ENCODE peak calls at places on chromosomes 1 and 21, in six cellular contexts. M is stomach, O is A549, G is ovary, H is suprapubic skin, T is esophagus muscularis mucosa. Y is an unnamed sample. For H3K4me1, the result is how much of the 10 kb centered on the place peaks cover.

GRCh38 chr1:225642177-225642576 is 10.7 kb downstream of the ENAH start:
- DNase-seq in T (no peak), G (no peak), M (no peak), O (peak), H (no peak), Y (no peak)

GRCh38 chr1:184326278-184326677 is 60.6 kb upstream of the C1orf21 start:
- DNase-seq in O (no peak), M (no peak), G (no peak), H (no peak), T (no peak), Y (peak)

GRCh38 chr1:45479039-45479748 is 11.8 kb downstream of the TESK2 start:
- DNase-seq in T (no peak), G (no peak), H (no peak), M (no peak), O (no peak), Y (no peak)

GRCh38 chr1:70248729-70249128 is 27.5 kb downstream of the SRSF11 start:
- DNase-seq in O (no peak), H (no peak), T (no peak), G (no peak), M (no peak), Y (no peak)

GRCh38 chr1:17055801-17056200 is 2.0 kb upstream of the SDHB start:
- DNase-seq in M (no peak), O (no peak), T (no peak), H (no peak), G (no peak), Y (no peak)

GRCh38 chr1:161502181-161502580 is 3.1 kb upstream of the FCGR2A start:
- DNase-seq in G (no peak), O (no peak), M (no peak), H (no peak), T (no peak), Y (no peak)

GRCh38 chr1:198575292-198575691 is 34.8 kb upstream of the ATP6V1G3 start:
- DNase-seq in M (no peak), G (no peak), H (no peak), T (no peak), O (no peak), Y (no peak)

GRCh38 chr1:228216371-228217320 is 8.8 kb downstream of the OBSCN start:
- DNase-seq in O (no peak), H (no peak), G (no peak), T (no peak), M (no peak), Y (peak)

GRCh38 chr21:42523211-42523610 is 9.6 kb downstream of the SLC37A1 start:
- DNase-seq in H (no peak), M (no peak), O (no peak), G (no peak), T (no peak), Y (no peak)

GRCh38 chr1:4346141-4346540 is 308.3 kb upstream of the AJAP1 start:
- DNase-seq in T (no peak), M (no peak), O (no peak), G (no peak), H (no peak), Y (no peak)

GRCh38 chr21:44730951-44731579 is 19.7 kb upstream of the TSPEAR start:
- DNase-seq in H (no peak), G (no peak), M (no peak), O (no peak), T (no peak), Y (no peak)

GRCh38 chr1:180815188-180815587 is 97.5 kb upstream of the KIAA1614 start:
- DNase-seq in G (no peak), M (no peak), H (no peak), O (no peak), T (no peak), Y (no peak)

GRCh38 chr1:18941221-18942141 is 15.0 kb downstream of the IFFO2 start:
- DNase-seq in H (no peak), T (no peak), M (no peak), G (no peak), O (peak), Y (no peak)

GRCh38 chr21:36542312-36543101 is 62.6 kb upstream of the CLDN14 start:
- DNase-seq in O (no peak), M (peak), H (no peak), G (no peak), T (no peak), Y (no peak)

GRCh38 chr1:110292327-110292741 is 46.8 kb upstream of the RBM15 start:
- DNase-seq in T (no peak), O (peak), H (no peak), G (no peak), M (no peak), Y (no peak)
- TF ChIP-seq EP300 in T (no peak), O (no peak), H (no peak), G (no peak), M (no peak), Y (no peak)

DNA sequence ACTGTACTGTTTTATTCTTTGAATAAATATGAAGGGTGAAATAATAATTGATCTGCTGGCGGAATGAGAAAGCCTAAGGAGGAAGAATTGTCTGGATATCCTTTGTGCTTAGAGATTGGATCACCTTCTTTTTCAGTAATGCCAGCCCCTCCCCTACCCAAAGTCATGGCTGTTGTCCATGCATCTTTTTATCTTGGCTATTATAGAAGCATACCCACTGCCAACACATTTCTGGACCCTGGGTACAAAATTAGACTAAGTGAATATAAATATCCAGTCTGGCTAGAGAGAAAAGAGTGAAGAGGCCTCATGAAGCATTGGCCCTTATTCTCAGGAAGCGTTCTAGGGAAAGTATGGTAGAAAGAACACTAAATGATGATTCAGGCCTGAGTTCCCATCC is 28.1 kb downstream of the AK4 start:
- DNase-seq in O (no peak), G (no peak), H (no peak), M (no peak), T (no peak), Y (no peak)
- H3K4me1 ChIP-seq in O (under half), G (under half), H (half or more), M (half or more), T (under half), Y (under half)

GRCh38 chr1:40535732-40536131 is 4.3 kb downstream of the ZNF684 start:
- DNase-seq in G (no peak), O (no peak), M (no peak), T (no peak), H (no peak), Y (no peak)
- TF ChIP-seq EP300 in G (no peak), O (no peak), M (no peak), T (no peak), H (no peak), Y (no peak)

DNA sequence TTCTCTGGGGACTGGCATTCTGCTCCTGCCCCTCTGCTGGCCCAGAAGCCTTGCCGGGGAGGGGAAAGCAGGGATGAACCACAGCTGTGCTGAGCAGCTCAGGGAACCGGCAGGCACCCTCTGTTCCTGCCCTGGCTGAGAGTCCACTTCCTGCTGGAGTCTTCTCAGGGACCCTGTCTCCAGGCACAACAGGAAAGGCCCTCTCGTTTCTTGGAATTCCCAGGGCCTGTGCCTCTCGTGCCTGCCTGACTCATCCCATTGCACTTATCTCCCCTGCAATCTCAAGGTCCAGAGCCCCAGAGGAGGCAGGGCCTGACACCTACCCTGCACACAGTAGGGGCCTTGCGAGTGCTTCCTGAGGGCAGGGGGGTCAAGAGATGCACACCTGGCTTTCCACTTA is 1.1 kb upstream of the EDN2 start:
- DNase-seq in T (no peak), M (no peak), G (no peak), H (no peak), O (peak), Y (no peak)
- H3K4me1 ChIP-seq in T (half or more), M (half or more), G (under half), H (under half), O (half or more), Y (under half)

DNA sequence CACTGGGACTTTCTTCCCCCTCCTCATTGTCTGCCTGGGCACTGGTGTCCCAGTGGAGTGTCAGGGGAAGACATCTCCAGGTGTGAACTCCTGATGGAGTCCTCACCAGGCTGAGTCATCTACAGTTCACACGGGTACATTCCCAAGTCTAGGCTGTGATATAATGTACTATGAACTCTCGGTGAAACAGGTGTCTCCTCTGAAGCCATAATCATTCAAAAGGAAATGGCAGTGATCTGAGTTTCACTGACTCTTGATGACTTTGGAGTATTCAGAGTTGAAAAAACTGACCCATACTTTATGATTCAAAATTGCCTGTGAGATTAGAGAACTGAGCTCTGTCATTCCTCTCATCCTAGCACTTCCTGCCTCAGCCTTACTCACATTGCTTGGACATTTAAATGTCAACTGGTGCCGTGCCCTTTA is 9.1 kb downstream of the LAMC2 start:
- DNase-seq in O (peak), T (no peak), H (no peak), M (no peak), G (no peak), Y (no peak)
- TF ChIP-seq EP300 in O (no peak), T (no peak), H (no peak), M (no peak), G (no peak), Y (no peak)

DNA sequence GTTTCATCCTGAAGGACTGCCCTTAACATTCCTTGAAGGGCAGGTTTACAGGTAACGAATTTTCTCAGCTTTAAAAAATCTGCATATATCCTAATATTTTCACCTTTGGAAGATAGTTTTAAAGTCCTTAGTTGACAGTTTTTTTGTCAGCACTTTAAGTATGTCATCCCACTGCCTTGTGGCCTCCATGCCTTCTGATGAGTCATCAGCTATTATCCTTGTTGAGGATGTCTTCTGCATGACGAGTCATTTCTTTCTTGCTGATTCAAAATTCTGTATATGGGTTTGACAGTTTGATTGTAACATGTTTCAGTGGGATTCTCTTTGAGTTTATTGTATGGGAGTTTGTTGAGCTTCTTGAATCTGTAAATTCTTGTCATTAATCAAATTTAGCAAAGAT is 500.6 kb downstream of the DISC1 start:
- DNase-seq in T (no peak), O (peak), M (no peak), G (no peak), H (no peak), Y (no peak)
- H3K4me1 ChIP-seq in T (under half), O (under half), M (under half), G (under half), H (under half), Y (under half)

GRCh38 chr1:151540021-151540981 is at the start of gene TUFT1:
- DNase-seq in H (peak), G (peak), T (peak), O (peak), M (peak), Y (peak)
- TF ChIP-seq EP300 in H (no peak), G (no peak), T (no peak), O (no peak), M (no peak), Y (no peak)

DNA sequence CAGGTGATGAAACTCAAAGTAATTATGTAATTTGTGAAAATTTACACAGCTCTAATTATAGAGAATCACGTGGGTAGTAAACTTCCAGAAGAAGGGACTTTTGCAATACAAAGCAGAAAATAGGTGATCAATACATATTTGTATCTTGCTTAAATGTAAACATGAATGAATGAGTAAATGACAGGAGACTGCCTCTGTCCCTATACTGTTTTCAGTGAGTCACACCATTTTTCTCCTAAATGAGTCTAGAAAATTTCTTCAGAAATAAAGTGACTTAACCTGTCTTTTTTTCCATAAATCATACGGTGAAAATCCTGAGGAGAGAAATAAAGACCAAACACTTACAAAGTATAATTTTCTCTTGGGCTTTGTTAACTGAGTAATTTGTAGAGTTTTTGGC is 11.9 kb downstream of the RAP1A start:
- DNase-seq in G (no peak), H (no peak), T (no peak), O (no peak), M (no peak), Y (no peak)
- H3K4me1 ChIP-seq in G (under half), H (under half), T (half or more), O (under half), M (under half), Y (half or more)

GRCh38 chr1:165873481-165873880 is 46.1 kb downstream of the UCK2 start:
- DNase-seq in O (no peak), T (no peak), M (no peak), H (no peak), G (no peak), Y (no peak)

GRCh38 chr1:165875171-165875570 is 47.8 kb downstream of the UCK2 start:
- DNase-seq in G (no peak), O (no peak), T (no peak), M (peak), H (no peak), Y (no peak)

GRCh38 chr1:165869343-165869742 is 41.9 kb downstream of the UCK2 start:
- DNase-seq in G (no peak), M (no peak), H (no peak), O (no peak), T (no peak), Y (no peak)

GRCh38 chr1:165874643-165875042 is 47.2 kb downstream of the UCK2 start:
- DNase-seq in O (no peak), H (no peak), T (no peak), G (no peak), M (no peak), Y (no peak)

GRCh38 chr1:165871311-165872067 is 44.1 kb downstream of the UCK2 start:
- DNase-seq in M (peak), H (no peak), O (peak), T (no peak), G (no peak), Y (peak)
- TF ChIP-seq EP300 in M (no peak), H (no peak), O (no peak), T (no peak), G (no peak), Y (no peak)

GRCh38 chr21:45932922-45933502 is 48.6 kb upstream of the COL6A1 start:
- DNase-seq in T (no peak), H (no peak), O (no peak), M (no peak), G (no peak), Y (no peak)

GRCh38 chr21:45931397-45931969 is 50.1 kb upstream of the COL6A1 start:
- DNase-seq in G (no peak), O (no peak), H (no peak), M (no peak), T (no peak), Y (no peak)

GRCh38 chr21:45929477-45929876 is 52.1 kb upstream of the COL6A1 start:
- DNase-seq in O (no peak), G (no peak), M (no peak), H (no peak), T (no peak), Y (no peak)

GRCh38 chr21:45930231-45930760 is 51.3 kb upstream of the COL6A1 start:
- DNase-seq in O (no peak), T (no peak), M (no peak), H (no peak), G (no peak), Y (no peak)

DNA sequence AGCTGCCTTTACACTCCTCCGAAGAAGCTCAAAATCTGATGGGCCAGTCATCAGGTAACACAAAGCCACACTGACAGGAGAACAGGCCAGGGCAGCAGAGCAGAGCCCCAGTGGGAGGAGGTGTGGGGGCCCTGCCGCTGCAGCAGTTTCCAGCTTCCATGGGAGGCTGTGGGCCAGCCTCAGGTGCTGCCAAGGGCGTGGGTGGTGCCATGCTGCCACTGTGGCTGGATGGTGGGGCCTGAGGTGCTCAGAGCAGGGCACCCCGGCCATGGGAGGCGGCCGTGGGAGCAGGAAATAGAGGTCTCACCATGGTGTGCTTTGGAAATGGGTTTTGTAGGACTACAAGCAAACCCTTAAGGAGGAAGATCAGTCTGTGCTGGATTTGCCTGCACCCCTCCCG is 50.8 kb upstream of the COL6A1 start:
- DNase-seq in M (no peak), G (no peak), H (no peak), O (no peak), T (no peak), Y (no peak)
- H3K4me1 ChIP-seq in M (under half), G (under half), H (under half), O (under half), T (under half), Y (under half)